ENCODE peak calls at places on chromosomes 3 and 15, in nine cellular contexts. K, T, V, Y, P, D, S, C and U are unnamed samples.

GRCh38 chr3:184596886-184597575 is 35.4 kb downstream of the EPHB3 start:
- DNase-seq in K (no peak), T (no peak), V (no peak), Y (no peak), P (no peak), D (no peak), S (no peak), C (no peak), U (no peak)

GRCh38 chr3:149527531-149528343 is 53.2 kb downstream of the TM4SF4 start:
- DNase-seq in K (no peak), T (no peak), V (no peak), Y (no peak), P (peak), D (no peak), S (no peak), C (peak), U (no peak)

GRCh38 chr3:147977001-147977400 is 567.8 kb downstream of the ZIC1 start:
- DNase-seq in K (no peak), T (no peak), V (no peak), Y (no peak), P (no peak), D (no peak), S (no peak), C (no peak), U (no peak)

GRCh38 chr15:37040072-37040742 is 60.1 kb downstream of the MEIS2 start:
- DNase-seq in K (no peak), T (no peak), V (no peak), Y (no peak), P (no peak), D (no peak), S (no peak), C (no peak), U (no peak)

GRCh38 chr3:187811580-187812250 is 66.4 kb upstream of the BCL6 start:
- DNase-seq in K (no peak), T (no peak), V (no peak), Y (no peak), P (no peak), D (no peak), S (no peak), C (peak), U (no peak)

GRCh38 chr3:179116816-179117215 is 31.3 kb upstream of the PIK3CA start:
- DNase-seq in K (no peak), T (no peak), V (no peak), Y (no peak), P (no peak), D (no peak), S (no peak), C (no peak), U (no peak)

GRCh38 chr3:94686208-94686607 is 623.3 kb downstream of the NSUN3 start:
- DNase-seq in K (no peak), T (no peak), V (no peak), Y (no peak), P (no peak), D (no peak), S (no peak), C (no peak), U (no peak)

GRCh38 chr3:188529228-188529627 is 375.3 kb downstream of the LPP start:
- DNase-seq in K (no peak), T (no peak), V (no peak), Y (no peak), P (no peak), D (no peak), S (no peak), C (peak), U (no peak)

GRCh38 chr3:45793482-45794176 is 2.7 kb downstream of the SLC6A20 start:
- DNase-seq in K (no peak), T (no peak), V (no peak), Y (no peak), P (no peak), D (no peak), S (no peak), C (no peak), U (no peak)

GRCh38 chr3:155908086-155908485 is 37.6 kb downstream of the GMPS start:
- DNase-seq in K (peak), T (no peak), V (no peak), Y (no peak), P (no peak), D (no peak), S (no peak), C (no peak), U (no peak)

GRCh38 chr15:81256916-81257315 is 60.2 kb downstream of the IL16 start:
- DNase-seq in K (no peak), T (no peak), V (no peak), Y (no peak), P (no peak), D (no peak), S (no peak), C (peak), U (no peak)

GRCh38 chr15:44726568-44727461 is 9.5 kb upstream of the TRIM69 start:
- DNase-seq in K (peak), T (no peak), V (no peak), Y (peak), P (no peak), D (peak), S (peak), C (peak), U (peak)

GRCh38 chr15:68674975-68675374 is 96.2 kb downstream of the CORO2B start:
- DNase-seq in K (no peak), T (no peak), V (no peak), Y (no peak), P (no peak), D (peak), S (no peak), C (peak), U (no peak)

GRCh38 chr15:91136386-91136923 is 36.4 kb downstream of the SV2B start:
- DNase-seq in K (no peak), T (no peak), V (no peak), Y (no peak), P (no peak), D (no peak), S (no peak), C (no peak), U (no peak)

GRCh38 chr3:179227349-179227748 is 23.6 kb downstream of the KCNMB3 start:
- DNase-seq in K (no peak), T (no peak), V (no peak), Y (no peak), P (no peak), D (no peak), S (no peak), C (peak), U (no peak)

GRCh38 chr15:49989498-49989897 is 129.5 kb downstream of the ATP8B4 start:
- DNase-seq in K (no peak), T (no peak), V (no peak), Y (no peak), P (no peak), D (no peak), S (no peak), C (no peak), U (no peak)

GRCh38 chr3:171548918-171549317 is 88.7 kb upstream of the TNIK start:
- DNase-seq in K (no peak), T (no peak), V (no peak), Y (no peak), P (no peak), D (no peak), S (no peak), C (peak), U (no peak)

GRCh38 chr3:108914774-108915641 is 38.7 kb downstream of the GUCA1C start:
- DNase-seq in K (peak), T (no peak), V (peak), Y (peak), P (no peak), D (no peak), S (peak), C (peak), U (peak)

GRCh38 chr3:13073042-13073906 is at the start of gene IQSEC1:
- DNase-seq in K (peak), T (peak), V (no peak), Y (peak), P (peak), D (no peak), S (no peak), C (peak), U (peak)

GRCh38 chr3:74507691-74508090 is 106.8 kb downstream of the CNTN3 start:
- DNase-seq in K (no peak), T (no peak), V (no peak), Y (no peak), P (no peak), D (no peak), S (no peak), C (no peak), U (no peak)

GRCh38 chr3:38586546-38587520 is 62.7 kb downstream of the SCN5A start:
- DNase-seq in K (no peak), T (no peak), V (no peak), Y (no peak), P (no peak), D (no peak), S (no peak), C (no peak), U (no peak)

GRCh38 chr15:77039217-77039533 is 31.7 kb downstream of the TSPAN3 start:
- DNase-seq in K (no peak), T (no peak), V (no peak), Y (no peak), P (peak), D (no peak), S (no peak), C (no peak), U (no peak)

GRCh38 chr15:48440084-48440483 is 108.9 kb downstream of the DUT start:
- DNase-seq in K (no peak), T (no peak), V (peak), Y (no peak), P (peak), D (no peak), S (no peak), C (peak), U (no peak)

GRCh38 chr3:99627062-99627826 is 11.2 kb upstream of the COL8A1 start:
- DNase-seq in K (peak), T (no peak), V (no peak), Y (no peak), P (no peak), D (no peak), S (no peak), C (peak), U (no peak)

GRCh38 chr3:172675371-172676193 is 35.3 kb downstream of the NCEH1 start:
- DNase-seq in K (no peak), T (no peak), V (no peak), Y (peak), P (no peak), D (peak), S (peak), C (peak), U (no peak)

GRCh38 chr15:82305621-82306048 is 43.0 kb downstream of the SAXO2 start:
- DNase-seq in K (no peak), T (no peak), V (no peak), Y (no peak), P (no peak), D (no peak), S (no peak), C (no peak), U (no peak)